ENCODE peak calls at places on chromosomes 7 and 10, in ten cellular contexts. H is fibroblast of the aortic adventitia; O is CD4-positive, alpha-beta T cell; W is psoas muscle; D is activated gamma-delta T cell treated with Interleukin-2 at 50 U/mL for 16 hours; N is endothelial cell; G is activated CD4-positive, alpha-beta memory T cell treated with anti-CD3 and anti-CD28 coated beads, Interleukin-2, amount 10 ng/mL, durations not matched to agents 7 days and 5 days; Z is neural crest cell; R is gastrocnemius medialis; S is astrocyte of the hippocampus. J is an unnamed sample.

GRCh38 chr10:27490807-27491206 is 13.3 kb upstream of the RAB18 start:
- DNase-seq in H (peak; percentile 17), O (no peak), W (no peak), D (no peak), N (no peak), G (no peak), Z (no peak), R (no peak), S (no peak), J (no peak)

GRCh38 chr10:75115137-75115536 is 3.7 kb downstream of the SAMD8 start:
- DNase-seq in H (no peak), O (no peak), W (no peak), D (no peak), N (no peak), G (no peak), Z (no peak), R (peak; percentile 52), S (no peak), J (no peak)

GRCh38 chr7:45586748-45587520 is 12.8 kb downstream of the ADCY1 start:
- DNase-seq in H (no peak), O (no peak), W (no peak), D (no peak), N (no peak), G (no peak), Z (no peak), R (no peak), S (no peak), J (no peak)

GRCh38 chr10:37733822-37734221 is 123.6 kb downstream of the ZNF248 start:
- DNase-seq in H (no peak), O (no peak), W (no peak), D (no peak), N (no peak), G (no peak), Z (no peak), R (no peak), S (no peak), J (no peak)

GRCh38 chr10:66218258-66218657 is 707.6 kb upstream of the LRRTM3 start:
- DNase-seq in H (no peak), O (no peak), W (no peak), D (no peak), N (no peak), G (no peak), Z (no peak), R (no peak), S (no peak), J (no peak)

GRCh38 chr7:103124429-103124979 is 24.4 kb downstream of the NAPEPLD start:
- DNase-seq in H (no peak), O (no peak), W (no peak), D (no peak), N (no peak), G (no peak), Z (no peak), R (no peak), S (no peak), J (no peak)

GRCh38 chr7:42095791-42096190 is 141.2 kb downstream of the GLI3 start:
- DNase-seq in H (no peak), O (no peak), W (no peak), D (no peak), N (no peak), G (no peak), Z (no peak), R (no peak), S (no peak), J (no peak)

GRCh38 chr10:132313305-132313704 is 5.6 kb upstream of the STK32C start:
- DNase-seq in H (no peak), O (no peak), W (no peak), D (no peak), N (no peak), G (no peak), Z (no peak), R (no peak), S (no peak), J (no peak)

GRCh38 chr10:86753638-86754434 is 2.6 kb upstream of the BMPR1A start:
- DNase-seq in H (no peak), O (no peak), W (no peak), D (no peak), N (no peak), G (no peak), Z (no peak), R (peak; percentile 76), S (no peak), J (no peak)

GRCh38 chr10:133100706-133101463 is 13.2 kb downstream of the ADGRA1 start:
- DNase-seq in H (no peak), O (no peak), W (no peak), D (no peak), N (peak; percentile 34), G (peak; percentile 24), Z (peak; percentile 50), R (no peak), S (peak; percentile 24), J (peak; percentile 50)

GRCh38 chr7:149867762-149868637 is 5.8 kb upstream of the ATP6V0E2 start:
- DNase-seq in H (no peak), O (no peak), W (no peak), D (no peak), N (no peak), G (no peak), Z (no peak), R (no peak), S (no peak), J (no peak)

GRCh38 chr7:100691676-100692577 is 2.1 kb downstream of the GIGYF1 start:
- DNase-seq in H (peak; percentile 71), O (peak; percentile 80), W (peak; percentile 79), D (peak; percentile 81), N (peak; percentile 85), G (peak; percentile 84), Z (peak; percentile 95), R (peak; percentile 59), S (peak; percentile 90), J (peak; percentile 86)

GRCh38 chr10:95290446-95290800 is 380 bp downstream of the PDLIM1 start:
- DNase-seq in H (no peak), O (no peak), W (no peak), D (no peak), N (no peak), G (no peak), Z (no peak), R (no peak), S (no peak), J (no peak)

GRCh38 chr7:117875566-117875965 is 2.3 kb upstream of the CTTNBP2 start:
- DNase-seq in H (no peak), O (no peak), W (no peak), D (no peak), N (peak; percentile 49), G (no peak), Z (peak; percentile 18), R (no peak), S (peak; percentile 20), J (no peak)

GRCh38 chr10:43623351-43623750 is 17.1 kb downstream of the ZNF485 start:
- DNase-seq in H (peak; percentile 52), O (no peak), W (no peak), D (no peak), N (no peak), G (no peak), Z (no peak), R (no peak), S (peak; percentile 50), J (no peak)

GRCh38 chr10:63128443-63128842 is 4.7 kb upstream of the NRBF2 start:
- DNase-seq in H (peak; percentile 7), O (no peak), W (no peak), D (no peak), N (no peak), G (no peak), Z (no peak), R (no peak), S (peak; percentile 55), J (no peak)

GRCh38 chr10:99914236-99914635 is 95.5 kb downstream of the DNMBP start:
- DNase-seq in H (no peak), O (no peak), W (no peak), D (no peak), N (no peak), G (no peak), Z (no peak), R (no peak), S (no peak), J (no peak)

GRCh38 chr7:100489824-100490223 is 6.1 kb downstream of the NYAP1 start:
- DNase-seq in H (peak; percentile 86), O (peak; percentile 23), W (no peak), D (no peak), N (peak; percentile 67), G (peak; percentile 42), Z (peak; percentile 91), R (no peak), S (peak; percentile 95), J (peak; percentile 65)

GRCh38 chr7:44799939-44800338 is 3.5 kb downstream of the PPIA start:
- DNase-seq in H (no peak), O (no peak), W (no peak), D (no peak), N (no peak), G (no peak), Z (no peak), R (no peak), S (no peak), J (no peak)

GRCh38 chr10:46525824-46526681 is 30.4 kb downstream of the GPRIN2 start:
- DNase-seq in H (peak; percentile 24), O (no peak), W (no peak), D (no peak), N (no peak), G (no peak), Z (no peak), R (no peak), S (no peak), J (no peak)

GRCh38 chr7:37275086-37275485 is 173.6 kb downstream of the ELMO1 start:
- DNase-seq in H (no peak), O (no peak), W (no peak), D (no peak), N (no peak), G (no peak), Z (no peak), R (no peak), S (no peak), J (no peak)

GRCh38 chr10:21509391-21510217 is 15.9 kb downstream of the SKIDA1 start:
- DNase-seq in H (no peak), O (no peak), W (no peak), D (no peak), N (no peak), G (no peak), Z (no peak), R (no peak), S (peak; percentile 50), J (no peak)

GRCh38 chr7:5302577-5302976 is 19.8 kb downstream of the SLC29A4 start:
- DNase-seq in H (no peak), O (no peak), W (no peak), D (no peak), N (no peak), G (no peak), Z (no peak), R (no peak), S (no peak), J (no peak)

GRCh38 chr7:119545118-119545517 is 727.9 kb upstream of the KCND2 start:
- DNase-seq in H (peak; percentile 89), O (no peak), W (no peak), D (no peak), N (no peak), G (no peak), Z (no peak), R (no peak), S (peak; percentile 40), J (no peak)

J was measured in activated CD8-positive, alpha-beta memory T cell treated with anti-CD3 and anti-CD28 coated beads, Interleukin-2, amount 10 ng/mL, durations not matched to agents 7 days and 5 days.